ENCODE peak calls at places on chromosomes 6 and 20, in ten cellular contexts. U, T, I, K, Y, X, M, A, B and R are unnamed samples.

GRCh38 chr20:23776067-23776771 is 25.5 kb upstream of the CST1 start:
- DNase-seq in U (no peak), T (no peak), I (no peak), K (no peak), Y (no peak), X (no peak), M (no peak), A (no peak), B (no peak), R (no peak)

GRCh38 chr6:134094436-134094835 is 42.0 kb upstream of the SLC2A12 start:
- DNase-seq in U (no peak), T (no peak), I (no peak), K (no peak), Y (no peak), X (no peak), M (no peak), A (no peak), B (no peak), R (no peak)

GRCh38 chr20:24634855-24635254 is 165.4 kb downstream of the SYNDIG1 start:
- DNase-seq in U (no peak), T (peak), I (peak), K (no peak), Y (peak), X (peak), M (peak), A (peak), B (peak), R (no peak)

GRCh38 chr6:150448221-150448620 is 79.4 kb downstream of the IYD start:
- DNase-seq in U (no peak), T (no peak), I (no peak), K (no peak), Y (no peak), X (no peak), M (no peak), A (no peak), B (no peak), R (no peak)

GRCh38 chr6:155264704-155265320 is 999 bp downstream of the CLDN20 start:
- DNase-seq in U (no peak), T (no peak), I (no peak), K (no peak), Y (no peak), X (no peak), M (no peak), A (no peak), B (no peak), R (no peak)

GRCh38 chr6:54646551-54647300 is 199.8 kb upstream of the FAM83B start:
- DNase-seq in U (no peak), T (no peak), I (no peak), K (no peak), Y (no peak), X (no peak), M (no peak), A (no peak), B (no peak), R (no peak)

GRCh38 chr20:4512891-4513550 is 208.7 kb upstream of the PRND start:
- DNase-seq in U (no peak), T (peak), I (no peak), K (no peak), Y (peak), X (no peak), M (no peak), A (no peak), B (no peak), R (no peak)

GRCh38 chr20:4670439-4670838 is 51.3 kb upstream of the PRND start:
- DNase-seq in U (no peak), T (no peak), I (no peak), K (no peak), Y (no peak), X (no peak), M (no peak), A (no peak), B (no peak), R (no peak)

GRCh38 chr20:48850681-48851299 is 23.0 kb upstream of the PREX1 start:
- DNase-seq in U (no peak), T (no peak), I (no peak), K (no peak), Y (no peak), X (no peak), M (no peak), A (no peak), B (no peak), R (no peak)

GRCh38 chr6:137218473-137218916 is 690 bp downstream of the IFNGR1 start:
- DNase-seq in U (no peak), T (no peak), I (peak), K (no peak), Y (peak), X (peak), M (no peak), A (peak), B (no peak), R (peak)

GRCh38 chr6:120056085-120056484 is 706.5 kb upstream of the MAN1A1 start:
- DNase-seq in U (no peak), T (no peak), I (no peak), K (no peak), Y (no peak), X (no peak), M (no peak), A (no peak), B (no peak), R (no peak)

GRCh38 chr6:68572975-68573374 is 62.1 kb upstream of the ADGRB3 start:
- DNase-seq in U (no peak), T (no peak), I (no peak), K (no peak), Y (no peak), X (no peak), M (no peak), A (no peak), B (no peak), R (no peak)

GRCh38 chr20:37405351-37405897 is 59.5 kb downstream of the SRC start:
- DNase-seq in U (no peak), T (no peak), I (no peak), K (no peak), Y (no peak), X (no peak), M (no peak), A (no peak), B (no peak), R (no peak)

GRCh38 chr20:23187759-23188158 is 101.6 kb upstream of the CD93 start:
- DNase-seq in U (peak), T (no peak), I (no peak), K (no peak), Y (no peak), X (no peak), M (peak), A (no peak), B (no peak), R (no peak)

GRCh38 chr6:23981923-23982322 is 144.1 kb upstream of the NRSN1 start:
- DNase-seq in U (no peak), T (no peak), I (no peak), K (no peak), Y (no peak), X (no peak), M (no peak), A (no peak), B (no peak), R (no peak)

GRCh38 chr6:166420351-166420750 is 37.6 kb upstream of the MPC1 start:
- DNase-seq in U (no peak), T (no peak), I (no peak), K (no peak), Y (peak), X (no peak), M (peak), A (peak), B (no peak), R (no peak)

GRCh38 chr6:149473080-149474052 is 11.4 kb downstream of the ZC3H12D start:
- DNase-seq in U (peak), T (no peak), I (no peak), K (no peak), Y (peak), X (no peak), M (no peak), A (no peak), B (no peak), R (no peak)

GRCh38 chr6:119602215-119603178 is 252.9 kb upstream of the MAN1A1 start:
- DNase-seq in U (no peak), T (no peak), I (no peak), K (no peak), Y (no peak), X (no peak), M (no peak), A (no peak), B (no peak), R (no peak)

GRCh38 chr6:13248053-13248452 is 80.3 kb downstream of the TBC1D7 start:
- DNase-seq in U (no peak), T (no peak), I (no peak), K (no peak), Y (peak), X (no peak), M (no peak), A (peak), B (no peak), R (no peak)

GRCh38 chr6:148747493-148748160 is 797 bp downstream of the UST start:
- DNase-seq in U (peak), T (no peak), I (no peak), K (peak), Y (no peak), X (peak), M (peak), A (peak), B (no peak), R (peak)

GRCh38 chr6:397056-397455 is 5.5 kb downstream of the IRF4 start:
- DNase-seq in U (no peak), T (no peak), I (no peak), K (no peak), Y (no peak), X (no peak), M (peak), A (no peak), B (no peak), R (no peak)

GRCh38 chr6:25788305-25788922 is 33.9 kb downstream of the SLC17A4 start:
- DNase-seq in U (peak), T (peak), I (no peak), K (no peak), Y (peak), X (no peak), M (no peak), A (peak), B (no peak), R (peak)

GRCh38 chr6:32825966-32826365 is 9.2 kb upstream of the HLA-DOB start:
- DNase-seq in U (no peak), T (no peak), I (no peak), K (no peak), Y (peak), X (no peak), M (no peak), A (peak), B (no peak), R (no peak)

GRCh38 chr6:135088818-135089809 is 34.5 kb upstream of the HBS1L start:
- DNase-seq in U (no peak), T (peak), I (no peak), K (no peak), Y (peak), X (no peak), M (no peak), A (no peak), B (no peak), R (no peak)

GRCh38 chr6:162612613-162613012 is 115.0 kb downstream of the PRKN start:
- DNase-seq in U (no peak), T (no peak), I (no peak), K (no peak), Y (no peak), X (no peak), M (no peak), A (peak), B (no peak), R (no peak)

GRCh38 chr20:7967199-7967844 is 27.1 kb upstream of the HAO1 start:
- DNase-seq in U (no peak), T (no peak), I (no peak), K (no peak), Y (no peak), X (no peak), M (no peak), A (no peak), B (no peak), R (no peak)

GRCh38 chr6:106098383-106099234 is 12.5 kb downstream of the PRDM1 start:
- DNase-seq in U (peak), T (peak), I (no peak), K (no peak), Y (no peak), X (no peak), M (peak), A (no peak), B (no peak), R (peak)

GRCh38 chr6:143964667-143965066 is 43.4 kb downstream of the PLAGL1 start:
- DNase-seq in U (no peak), T (no peak), I (no peak), K (no peak), Y (no peak), X (no peak), M (no peak), A (no peak), B (no peak), R (no peak)

GRCh38 chr6:37807656-37808055 is 11.9 kb upstream of the ZFAND3 start:
- DNase-seq in U (no peak), T (no peak), I (no peak), K (no peak), Y (no peak), X (peak), M (peak), A (no peak), B (no peak), R (no peak)

GRCh38 chr6:168132531-168133184 is 53.6 kb upstream of the FRMD1 start:
- DNase-seq in U (peak), T (no peak), I (peak), K (no peak), Y (peak), X (peak), M (peak), A (peak), B (peak), R (no peak)

GRCh38 chr6:142954844-142955243 is 9.9 kb upstream of the HIVEP2 start:
- DNase-seq in U (no peak), T (no peak), I (no peak), K (no peak), Y (no peak), X (no peak), M (no peak), A (no peak), B (no peak), R (no peak)

GRCh38 chr6:132425176-132425575 is 23.9 kb upstream of the MOXD1 start:
- DNase-seq in U (no peak), T (no peak), I (no peak), K (no peak), Y (no peak), X (no peak), M (no peak), A (no peak), B (no peak), R (no peak)

GRCh38 chr20:17570347-17571152 is 675 bp downstream of the DSTN start:
- DNase-seq in U (peak), T (peak), I (no peak), K (peak), Y (peak), X (peak), M (no peak), A (peak), B (no peak), R (peak)

GRCh38 chr6:3205913-3206312 is 21.5 kb downstream of the TUBB2B start:
- DNase-seq in U (no peak), T (no peak), I (no peak), K (no peak), Y (no peak), X (no peak), M (no peak), A (no peak), B (no peak), R (no peak)

GRCh38 chr6:139240161-139241010 is 51.4 kb downstream of the TXLNB start:
- DNase-seq in U (peak), T (no peak), I (no peak), K (peak), Y (no peak), X (no peak), M (no peak), A (no peak), B (no peak), R (no peak)

DNA sequence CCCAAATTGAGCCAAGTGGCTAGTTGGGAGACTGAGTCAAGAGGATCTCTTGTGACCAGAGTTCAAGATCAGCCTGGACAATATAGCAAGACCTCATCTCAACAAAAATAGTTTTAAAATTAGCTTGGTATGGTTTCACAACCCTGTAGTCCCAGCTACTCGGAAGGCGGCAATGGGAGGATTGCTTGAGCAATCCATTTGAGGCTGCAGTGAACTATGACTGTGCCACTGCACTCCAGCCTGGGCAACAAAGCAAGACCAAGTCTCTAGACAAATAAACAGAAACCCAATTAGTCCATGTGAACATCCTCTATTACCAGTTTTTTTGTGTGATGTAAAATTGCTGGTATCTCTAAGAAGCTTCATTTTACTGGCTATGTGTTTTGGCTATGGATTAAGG is 106.2 kb downstream of the TULP4 start:
- DNase-seq in U (no peak), T (no peak), I (no peak), K (no peak), Y (no peak), X (no peak), M (no peak), A (no peak), B (no peak), R (no peak)
- H3K27ac ChIP-seq in U (no peak), T (no peak), I (no peak), K (no peak), Y (no peak), X (no peak), M (no peak), A (no peak), B (peak), R (no peak)

GRCh38 chr6:156449128-156449527 is 328.1 kb upstream of the ARID1B start:
- DNase-seq in U (peak), T (no peak), I (no peak), K (no peak), Y (no peak), X (no peak), M (no peak), A (no peak), B (no peak), R (no peak)
- H3K27ac ChIP-seq in U (no peak), T (no peak), I (no peak), K (no peak), Y (no peak), X (no peak), M (no peak), A (no peak), B (no peak), R (no peak)

GRCh38 chr6:27867941-27868705 is 44.1 kb downstream of the OR2B2 start:
- DNase-seq in U (no peak), T (no peak), I (no peak), K (no peak), Y (no peak), X (no peak), M (no peak), A (no peak), B (no peak), R (no peak)
- H3K27ac ChIP-seq in U (no peak), T (no peak), I (no peak), K (no peak), Y (no peak), X (no peak), M (no peak), A (no peak), B (no peak), R (peak)

DNA sequence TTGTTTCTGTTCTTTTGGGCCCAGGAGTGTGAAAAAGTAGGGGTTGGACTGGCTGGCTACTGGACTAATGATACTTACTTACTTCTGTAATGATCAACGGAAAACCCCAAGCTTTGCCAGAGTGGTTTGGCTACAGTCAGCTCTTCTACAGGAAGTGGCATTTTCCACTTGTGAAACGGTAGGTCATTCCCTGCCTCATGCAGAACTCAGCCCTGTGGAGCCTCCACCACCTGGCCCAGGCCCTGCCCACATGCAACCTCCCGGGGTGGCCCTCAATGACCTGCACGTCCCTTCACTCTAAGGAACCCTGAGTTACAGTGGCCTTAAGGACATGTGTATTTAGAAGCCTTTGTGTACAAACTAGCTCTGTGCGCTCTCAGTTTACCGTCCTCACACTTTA is 140.4 kb downstream of the DTNBP1 start:
- DNase-seq in U (no peak), T (no peak), I (no peak), K (peak), Y (no peak), X (no peak), M (no peak), A (no peak), B (no peak), R (no peak)
- H3K27ac ChIP-seq in U (no peak), T (no peak), I (no peak), K (no peak), Y (no peak), X (peak), M (peak), A (no peak), B (no peak), R (no peak)